ENCODE peak calls at places on chromosomes 12 and 14, in eight cellular contexts. Z is hippocampal formation; E is activated CD8-positive, alpha-beta memory T cell treated with anti-CD3 and anti-CD28 coated beads, Interleukin-2, amount 10 ng/mL, durations not matched to agents 7 days and 5 days; T is SK-N-DZ; X is NCI-H460; Q is chondrocyte; R is MCF 10A; P is CD4-positive, alpha-beta T cell. H is an unnamed sample.

GRCh38 chr14:92190768-92191167 is 69.0 kb downstream of the CPSF2 start:
- DNase-seq in X (no peak), T (no peak), E (no peak), Z (no peak), R (no peak), Q (no peak), P (no peak), H (no peak)

GRCh38 chr14:93113678-93114067 is 2.1 kb downstream of the ITPK1 start:
- DNase-seq in X (no peak), T (no peak), R (no peak), Q (no peak), E (peak), P (no peak), Z (no peak), H (no peak)

GRCh38 chr14:104882991-104883660 is 18.1 kb downstream of the CEP170B start:
- DNase-seq in T (no peak), E (no peak), R (no peak), X (no peak), Z (no peak), Q (peak), P (no peak), H (no peak)

GRCh38 chr12:67758119-67758873 is 109.8 kb downstream of the DYRK2 start:
- DNase-seq in X (no peak), R (no peak), Q (no peak), T (peak), Z (no peak), E (no peak), P (no peak), H (no peak)

GRCh38 chr14:95137804-95138167 is 19.5 kb downstream of the DICER1 start:
- DNase-seq in X (no peak), T (no peak), Q (no peak), R (no peak), P (no peak), Z (no peak), E (no peak), H (no peak)

GRCh38 chr12:46926536-46926935 is 100.7 kb upstream of the SLC38A4 start:
- DNase-seq in Z (no peak), Q (no peak), R (no peak), X (no peak), E (no peak), P (no peak), T (no peak), H (no peak)

GRCh38 chr14:38212996-38213395 is 5.3 kb downstream of the SSTR1 start:
- DNase-seq in E (no peak), Z (no peak), P (no peak), X (no peak), R (no peak), Q (no peak), T (no peak), H (no peak)

GRCh38 chr14:75927564-75928087 is 54.2 kb downstream of the TGFB3 start:
- DNase-seq in X (no peak), Z (no peak), E (no peak), Q (no peak), P (no peak), T (no peak), R (no peak), H (no peak)

GRCh38 chr12:13147688-13148531 is 44.4 kb upstream of the GSG1 start:
- DNase-seq in Q (no peak), T (no peak), Z (no peak), P (no peak), R (no peak), X (no peak), E (no peak), H (no peak)

GRCh38 chr14:100709252-100709955 is 17.3 kb upstream of the DLK1 start:
- DNase-seq in T (no peak), Q (no peak), E (no peak), R (no peak), Z (no peak), P (no peak), X (no peak), H (peak)

GRCh38 chr12:71135077-71135811 is 22.6 kb downstream of the TSPAN8 start:
- DNase-seq in Q (no peak), E (no peak), X (no peak), Z (no peak), P (no peak), R (no peak), T (no peak), H (no peak)

GRCh38 chr12:14366211-14366762 is 805 bp downstream of the ATF7IP start:
- DNase-seq in E (no peak), R (peak), T (peak), Q (no peak), X (peak), P (no peak), Z (no peak), H (no peak)

GRCh38 chr14:94066089-94066676 is 14.8 kb downstream of the DDX24 start:
- DNase-seq in Q (no peak), X (no peak), Z (no peak), P (no peak), E (no peak), R (peak), T (no peak), H (no peak)

GRCh38 chr12:1925125-1925963 is 6.9 kb upstream of the CACNA2D4 start:
- DNase-seq in R (no peak), Q (no peak), P (no peak), T (no peak), X (no peak), E (peak), Z (no peak), H (no peak)

GRCh38 chr14:104745431-104745830 is 7.5 kb upstream of the SIVA1 start:
- DNase-seq in Q (no peak), P (no peak), T (no peak), Z (no peak), R (no peak), E (no peak), X (no peak), H (no peak)

GRCh38 chr14:34498684-34499412 is 36.8 kb upstream of the SPTSSA start:
- DNase-seq in P (no peak), Z (peak), R (peak), Q (no peak), X (peak), T (peak), E (no peak), H (no peak)

GRCh38 chr12:107320031-107320928 is 226.9 kb upstream of the CRY1 start:
- DNase-seq in X (no peak), Z (no peak), R (peak), P (peak), E (peak), Q (no peak), T (no peak), H (peak)

GRCh38 chr14:101220921-101221510 is 317.5 kb upstream of the RTL1 start:
- DNase-seq in Q (no peak), R (no peak), T (no peak), Z (no peak), P (no peak), E (peak), X (no peak), H (no peak)

GRCh38 chr14:23481362-23481970 is 12.0 kb downstream of the NGDN start:
- DNase-seq in Q (no peak), P (no peak), E (no peak), Z (no peak), X (no peak), T (no peak), R (peak), H (no peak)

GRCh38 chr12:101992091-101992490 is 69.7 kb downstream of the WASHC3 start:
- DNase-seq in T (no peak), X (no peak), P (no peak), Q (no peak), Z (no peak), R (peak), E (no peak), H (no peak)

GRCh38 chr12:53510181-53510812 is 3.0 kb upstream of the NPFF start:
- DNase-seq in Z (no peak), T (no peak), E (no peak), P (no peak), Q (no peak), R (no peak), X (no peak), H (no peak)

H was measured in T-helper 9 cell.